ENCODE peak calls at places on chromosomes 1 and 21, in eight cellular contexts. F is left lung; W is aorta; V is fibroblast of lung; S is CD4-positive, CD25-positive, alpha-beta regulatory T cell; G is Karpas-422; P is HCT116; E is bronchial epithelial cell. J is an unnamed sample.

GRCh38 chr1:25690396-25690956 is 73.9 kb downstream of the MAN1C1 start:
- DNase-seq in F (no peak), W (no peak), V (no peak), S (no peak), G (no peak), P (no peak), E (no peak), J (no peak)

GRCh38 chr1:10737268-10737624 is 59.2 kb downstream of the CASZ1 start:
- DNase-seq in F (no peak), W (no peak), V (no peak), S (no peak), G (no peak), P (no peak), E (no peak), J (no peak)

GRCh38 chr1:174405219-174405618 is 42.5 kb upstream of the GPR52 start:
- DNase-seq in F (no peak), W (no peak), V (no peak), S (no peak), G (no peak), P (no peak), E (peak; percentile 33), J (no peak)

GRCh38 chr1:210001751-210002150 is 63.7 kb downstream of the SYT14 start:
- DNase-seq in F (no peak), W (no peak), V (no peak), S (no peak), G (no peak), P (no peak), E (no peak), J (no peak)

GRCh38 chr1:172980456-172980855 is 70.3 kb downstream of the TNFSF18 start:
- DNase-seq in F (no peak), W (no peak), V (peak; percentile 58), S (no peak), G (no peak), P (no peak), E (peak; percentile 42), J (peak; percentile 64)

GRCh38 chr1:81670286-81670685 is 130.4 kb upstream of the ADGRL2 start:
- DNase-seq in F (peak; percentile 82), W (peak; percentile 82), V (peak; percentile 97), S (no peak), G (no peak), P (no peak), E (peak; percentile 90), J (peak; percentile 96)

GRCh38 chr1:150626150-150626549 is 3.3 kb downstream of the ENSA start:
- DNase-seq in F (no peak), W (no peak), V (no peak), S (no peak), G (no peak), P (no peak), E (peak; percentile 94), J (no peak)

GRCh38 chr1:90761781-90762589 is 44.9 kb upstream of the BARHL2 start:
- DNase-seq in F (no peak), W (no peak), V (no peak), S (no peak), G (no peak), P (no peak), E (no peak), J (no peak)

GRCh38 chr1:1173061-1173792 is 453 bp upstream of the TTLL10 start:
- DNase-seq in F (no peak), W (peak; percentile 42), V (no peak), S (no peak), G (no peak), P (no peak), E (no peak), J (no peak)

GRCh38 chr1:3319874-3320245 is 134.6 kb upstream of the ARHGEF16 start:
- DNase-seq in F (peak; percentile 46), W (no peak), V (peak; percentile 56), S (peak; percentile 44), G (peak; percentile 88), P (peak; percentile 85), E (peak; percentile 68), J (no peak)

GRCh38 chr21:33578959-33579542 is 9.4 kb downstream of the DONSON start:
- DNase-seq in F (no peak), W (no peak), V (peak; percentile 33), S (peak; percentile 27), G (no peak), P (no peak), E (peak; percentile 89), J (no peak)

GRCh38 chr1:108096089-108096488 is 104.1 kb downstream of the SLC25A24 start:
- DNase-seq in F (no peak), W (no peak), V (no peak), S (no peak), G (no peak), P (no peak), E (no peak), J (no peak)

GRCh38 chr1:16170283-16170673 is 14.4 kb upstream of the EPHA2 start:
- DNase-seq in F (no peak), W (no peak), V (no peak), S (no peak), G (no peak), P (no peak), E (no peak), J (no peak)

GRCh38 chr1:151399890-151400235 is 490 bp downstream of the PSMB4 start:
- DNase-seq in F (no peak), W (no peak), V (peak; percentile 23), S (peak; percentile 41), G (peak; percentile 61), P (no peak), E (peak; percentile 8), J (no peak)

GRCh38 chr1:5978452-5978851 is 13.8 kb downstream of the NPHP4 start:
- DNase-seq in F (no peak), W (no peak), V (no peak), S (no peak), G (no peak), P (no peak), E (no peak), J (no peak)

GRCh38 chr1:241679404-241679803 is 27.3 kb downstream of the WDR64 start:
- DNase-seq in F (no peak), W (no peak), V (no peak), S (no peak), G (no peak), P (no peak), E (no peak), J (no peak)

GRCh38 chr1:231985624-231986023 is 359.0 kb downstream of the DISC1 start:
- DNase-seq in F (no peak), W (no peak), V (no peak), S (no peak), G (no peak), P (no peak), E (no peak), J (no peak)

GRCh38 chr1:235952950-235953615 is 86.4 kb upstream of the LYST start:
- DNase-seq in F (no peak), W (no peak), V (no peak), S (no peak), G (no peak), P (no peak), E (no peak), J (no peak)

GRCh38 chr1:17208546-17208945 is 3.6 kb downstream of the PADI1 start:
- DNase-seq in F (no peak), W (no peak), V (no peak), S (no peak), G (no peak), P (no peak), E (no peak), J (no peak)

GRCh38 chr1:85398391-85399064 is 66.4 kb downstream of the DDAH1 start:
- DNase-seq in F (no peak), W (no peak), V (peak; percentile 79), S (no peak), G (peak; percentile 40), P (no peak), E (peak; percentile 68), J (peak; percentile 49)

GRCh38 chr1:201496296-201496690 is 10.6 kb downstream of the CSRP1 start:
- DNase-seq in F (no peak), W (no peak), V (no peak), S (no peak), G (no peak), P (no peak), E (no peak), J (no peak)

GRCh38 chr1:201499191-201499590 is 7.7 kb downstream of the CSRP1 start:
- DNase-seq in F (no peak), W (no peak), V (no peak), S (no peak), G (no peak), P (no peak), E (no peak), J (no peak)

GRCh38 chr1:201498621-201499020 is 8.3 kb downstream of the CSRP1 start:
- DNase-seq in F (no peak), W (no peak), V (no peak), S (no peak), G (no peak), P (no peak), E (no peak), J (no peak)

GRCh38 chr1:201499795-201500669 is 6.9 kb downstream of the CSRP1 start:
- DNase-seq in F (no peak), W (peak; percentile 74), V (no peak), S (no peak), G (no peak), P (no peak), E (no peak), J (no peak)

DNA sequence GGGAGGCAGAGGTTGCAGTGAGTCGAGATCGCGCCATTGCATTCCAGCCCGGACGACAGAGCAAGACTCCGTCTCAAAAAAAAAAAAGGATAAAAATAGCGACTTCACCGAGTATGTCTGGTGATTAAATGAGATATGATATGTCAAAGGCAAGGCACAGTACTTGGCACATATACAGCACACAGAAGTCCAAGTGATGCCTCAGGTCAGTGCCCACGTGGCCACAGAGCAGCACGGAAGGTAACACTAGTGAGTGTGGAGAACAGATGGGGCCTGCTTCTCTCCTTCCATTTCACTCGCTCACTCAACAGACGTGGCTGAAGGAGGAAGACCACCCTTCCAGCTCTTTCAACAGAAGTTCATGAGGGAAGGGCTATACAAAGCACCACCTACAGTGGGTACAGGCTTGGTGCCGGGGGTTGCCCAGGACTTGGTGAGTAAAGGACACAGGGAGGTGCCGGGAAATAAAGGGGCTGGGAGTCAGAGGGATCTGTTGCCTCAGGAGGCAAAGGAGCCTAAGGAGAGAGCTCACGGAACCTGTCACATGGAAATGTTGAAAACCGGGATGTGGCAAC is 8.9 kb downstream of the CSRP1 start:
- DNase-seq in F (no peak), W (no peak), V (no peak), S (no peak), G (no peak), P (no peak), E (no peak), J (no peak)
- H3K4me3 ChIP-seq in F (no peak overlapping the region), W (no peak overlapping the region), V (no peak overlapping the region), S (no peak overlapping the region), G (no peak overlapping the region), P (no peak overlapping the region), E (no peak overlapping the region), J (no peak overlapping the region)

GRCh38 chr1:158149577-158150269 is 31.0 kb upstream of the CD1D start:
- DNase-seq in F (peak; percentile 95), W (peak; percentile 97), V (peak; percentile 97), S (peak; percentile 67), G (peak; percentile 94), P (peak; percentile 90), E (peak; percentile 93), J (peak; percentile 85)
- H3K4me3 ChIP-seq in F (peak overlapping the region; percentile 23), W (peak overlapping the region; percentile 53), V (peak overlapping the region; percentile 32), S (peak overlapping the region; percentile 77), G (peak overlapping the region; percentile 57), P (peak overlapping the region; percentile 41), E (peak overlapping the region; percentile 16), J (peak overlapping the region; percentile 40)

GRCh38 chr1:220887868-220888664 is 8.8 kb downstream of the HLX start:
- DNase-seq in F (no peak), W (no peak), V (no peak), S (no peak), G (no peak), P (no peak), E (no peak), J (no peak)
- H3K4me3 ChIP-seq in F (no peak overlapping the region), W (no peak overlapping the region), V (no peak overlapping the region), S (no peak overlapping the region), G (no peak overlapping the region), P (no peak overlapping the region), E (no peak overlapping the region), J (peak overlapping the region; percentile 27)

GRCh38 chr1:183235503-183235902 is 49.4 kb downstream of the LAMC2 start:
- DNase-seq in F (no peak), W (no peak), V (no peak), S (no peak), G (no peak), P (no peak), E (no peak), J (no peak)
- H3K4me3 ChIP-seq in F (no peak overlapping the region), W (no peak overlapping the region), V (no peak overlapping the region), S (no peak overlapping the region), G (no peak overlapping the region), P (no peak overlapping the region), E (no peak overlapping the region), J (peak overlapping the region; percentile 38)